ENCODE peak calls at places on chromosome 13, in eight cellular contexts. One of them, this sample, is unnamed. For H3K4me1, the result is how much of the 10 kb centered on the place peaks cover.

GRCh38 chr13:34107814-34108213 is 289.9 kb downstream of the RFC3 start:
- DNase-seq in Peyer's patch: no peak
- DNase-seq in heart left ventricle: no peak
- DNase-seq in thyroid gland: no peak
- DNase-seq in endothelial cell of umbilical vein: no peak
- DNase-seq in right lobe of liver: no peak
- DNase-seq in stomach: no peak
- DNase-seq in ovary: no peak
- DNase-seq in this sample: no peak

GRCh38 chr13:43544011-43544410 is 242.8 kb downstream of the ENOX1 start:
- DNase-seq in Peyer's patch: no peak
- DNase-seq in heart left ventricle: no peak
- DNase-seq in thyroid gland: no peak
- DNase-seq in endothelial cell of umbilical vein: no peak
- DNase-seq in right lobe of liver: no peak
- DNase-seq in stomach: no peak
- DNase-seq in ovary: no peak
- DNase-seq in this sample: peak

GRCh38 chr13:94703271-94703670 is 9.1 kb downstream of the SOX21 start:
- DNase-seq in Peyer's patch: no peak
- DNase-seq in heart left ventricle: no peak
- DNase-seq in thyroid gland: no peak
- DNase-seq in endothelial cell of umbilical vein: no peak
- DNase-seq in right lobe of liver: no peak
- DNase-seq in stomach: no peak
- DNase-seq in ovary: no peak
- DNase-seq in this sample: no peak

GRCh38 chr13:32134241-32134801 is 102.7 kb downstream of the FRY start:
- DNase-seq in Peyer's patch: no peak
- DNase-seq in heart left ventricle: no peak
- DNase-seq in thyroid gland: no peak
- DNase-seq in endothelial cell of umbilical vein: no peak
- DNase-seq in right lobe of liver: no peak
- DNase-seq in stomach: no peak
- DNase-seq in ovary: no peak
- DNase-seq in this sample: no peak

GRCh38 chr13:24076124-24076523 is 84.4 kb upstream of the SPATA13 start:
- DNase-seq in Peyer's patch: no peak
- DNase-seq in heart left ventricle: no peak
- DNase-seq in thyroid gland: no peak
- DNase-seq in endothelial cell of umbilical vein: no peak
- DNase-seq in right lobe of liver: peak
- DNase-seq in stomach: peak
- DNase-seq in ovary: no peak
- DNase-seq in this sample: no peak

GRCh38 chr13:59687028-59687427 is 476.7 kb downstream of the DIAPH3 start:
- DNase-seq in Peyer's patch: no peak
- DNase-seq in heart left ventricle: no peak
- DNase-seq in thyroid gland: no peak
- DNase-seq in endothelial cell of umbilical vein: no peak
- DNase-seq in right lobe of liver: no peak
- DNase-seq in stomach: no peak
- DNase-seq in ovary: no peak
- DNase-seq in this sample: no peak

GRCh38 chr13:102696465-102696864 is 1.6 kb upstream of the METTL21C start:
- DNase-seq in Peyer's patch: no peak
- DNase-seq in heart left ventricle: no peak
- DNase-seq in thyroid gland: no peak
- DNase-seq in endothelial cell of umbilical vein: no peak
- DNase-seq in right lobe of liver: no peak
- DNase-seq in stomach: no peak
- DNase-seq in ovary: no peak
- DNase-seq in this sample: no peak

GRCh38 chr13:23547000-23547590 is 23.1 kb upstream of the TNFRSF19 start:
- DNase-seq in Peyer's patch: no peak
- DNase-seq in heart left ventricle: peak
- DNase-seq in thyroid gland: peak
- DNase-seq in endothelial cell of umbilical vein: peak
- DNase-seq in right lobe of liver: no peak
- DNase-seq in stomach: no peak
- DNase-seq in ovary: peak
- DNase-seq in this sample: no peak

GRCh38 chr13:32610977-32611376 is 24.7 kb downstream of the PDS5B start:
- DNase-seq in Peyer's patch: no peak
- DNase-seq in heart left ventricle: no peak
- DNase-seq in thyroid gland: no peak
- DNase-seq in endothelial cell of umbilical vein: no peak
- DNase-seq in right lobe of liver: no peak
- DNase-seq in stomach: no peak
- DNase-seq in ovary: no peak
- DNase-seq in this sample: no peak

GRCh38 chr13:31731923-31732322 is 7.4 kb upstream of the RXFP2 start:
- DNase-seq in Peyer's patch: no peak
- DNase-seq in heart left ventricle: no peak
- DNase-seq in thyroid gland: no peak
- DNase-seq in endothelial cell of umbilical vein: peak
- DNase-seq in right lobe of liver: no peak
- DNase-seq in stomach: no peak
- DNase-seq in ovary: no peak
- DNase-seq in this sample: no peak

DNA sequence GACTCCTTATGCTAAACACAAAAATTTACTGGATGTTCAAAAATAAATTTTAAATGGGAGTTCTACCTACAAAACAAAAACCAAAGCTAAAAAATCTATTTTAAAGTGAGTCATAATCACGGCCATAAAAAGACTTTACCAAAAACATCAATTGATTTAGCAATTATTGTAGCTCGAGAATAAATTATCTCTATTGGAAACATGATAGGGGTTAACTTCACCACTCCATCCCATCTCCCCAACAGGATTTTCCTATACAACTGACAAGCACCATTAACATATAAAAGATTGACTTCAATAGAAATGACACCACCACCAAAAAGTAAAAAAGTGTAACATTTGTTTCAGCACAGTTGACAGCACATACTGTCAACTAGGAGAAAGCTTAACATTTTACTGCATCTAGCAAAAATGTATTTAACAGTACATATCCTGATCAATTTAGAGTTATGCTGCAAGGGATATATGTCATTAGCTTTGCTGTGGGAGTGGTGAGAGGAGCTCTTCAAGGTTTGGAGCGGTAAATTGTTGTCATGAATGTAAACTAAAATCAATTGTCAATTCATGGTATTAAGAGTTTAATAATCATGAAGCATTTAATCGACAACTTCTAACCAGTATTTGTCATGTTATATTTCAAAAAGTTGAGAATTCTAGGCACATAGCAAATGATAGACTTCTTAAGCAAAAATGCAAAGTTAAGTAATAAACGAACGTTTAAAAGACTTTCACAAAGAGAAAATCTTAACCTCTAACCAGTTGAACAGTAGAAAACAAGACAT is 3.8 kb downstream of the UBL3 start:
- DNase-seq in Peyer's patch: no peak
- DNase-seq in heart left ventricle: no peak
- DNase-seq in thyroid gland: no peak
- DNase-seq in endothelial cell of umbilical vein: no peak
- DNase-seq in right lobe of liver: no peak
- DNase-seq in stomach: no peak
- DNase-seq in ovary: no peak
- DNase-seq in this sample: no peak
- H3K4me3 ChIP-seq in Peyer's patch: no peak
- H3K4me3 ChIP-seq in heart left ventricle: peak
- H3K4me3 ChIP-seq in thyroid gland: no peak
- H3K4me3 ChIP-seq in endothelial cell of umbilical vein: peak
- H3K4me3 ChIP-seq in right lobe of liver: peak
- H3K4me3 ChIP-seq in stomach: peak
- H3K4me3 ChIP-seq in ovary: peak
- H3K4me3 ChIP-seq in this sample: no peak

DNA sequence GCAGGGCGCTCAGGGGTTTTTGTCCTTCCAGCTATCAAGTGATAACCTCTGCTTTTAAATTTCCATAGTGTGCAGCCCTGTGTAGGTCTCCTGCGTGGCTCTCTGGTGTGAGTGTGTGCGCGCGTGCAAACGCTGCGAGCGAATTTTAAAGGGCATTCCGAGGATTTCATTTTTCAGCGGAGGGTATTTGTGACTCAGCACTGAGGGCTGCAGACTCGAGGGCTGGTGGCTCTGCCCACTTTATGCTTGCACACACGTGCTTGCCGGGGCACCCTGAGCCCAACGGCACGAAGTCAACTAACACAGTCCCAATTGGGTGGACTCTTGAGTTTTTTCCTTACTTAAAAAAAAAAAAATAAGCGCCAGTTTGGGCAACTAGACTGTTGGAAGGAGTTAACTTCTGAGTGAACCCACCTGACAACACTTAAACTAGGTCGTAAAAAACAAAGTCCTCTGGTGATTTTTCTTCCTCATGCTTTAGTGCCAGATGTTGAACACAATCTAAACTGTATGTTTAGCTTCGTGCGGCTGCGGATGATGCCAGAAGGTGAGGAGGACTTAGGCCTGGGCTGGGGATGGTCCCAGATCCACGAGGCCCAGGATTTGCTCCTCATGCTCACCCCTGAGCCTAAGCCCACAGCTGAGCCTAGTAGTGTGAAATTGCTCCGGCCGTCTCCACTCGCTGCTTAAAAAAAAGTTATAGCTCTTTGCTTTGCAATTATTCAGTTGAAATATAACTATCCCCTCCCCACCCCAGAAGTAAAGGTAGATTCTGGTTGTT is 2.1 kb downstream of the FGF9 start:
- DNase-seq in Peyer's patch: no peak
- DNase-seq in heart left ventricle: no peak
- DNase-seq in thyroid gland: no peak
- DNase-seq in endothelial cell of umbilical vein: no peak
- DNase-seq in right lobe of liver: no peak
- DNase-seq in stomach: no peak
- DNase-seq in ovary: no peak
- DNase-seq in this sample: peak
- H3K4me1 ChIP-seq in Peyer's patch: under half
- H3K4me1 ChIP-seq in heart left ventricle: under half
- H3K4me1 ChIP-seq in thyroid gland: under half
- H3K4me1 ChIP-seq in endothelial cell of umbilical vein: under half
- H3K4me1 ChIP-seq in right lobe of liver: under half
- H3K4me1 ChIP-seq in stomach: half or more
- H3K4me1 ChIP-seq in ovary: under half
- H3K4me1 ChIP-seq in this sample: under half

DNA sequence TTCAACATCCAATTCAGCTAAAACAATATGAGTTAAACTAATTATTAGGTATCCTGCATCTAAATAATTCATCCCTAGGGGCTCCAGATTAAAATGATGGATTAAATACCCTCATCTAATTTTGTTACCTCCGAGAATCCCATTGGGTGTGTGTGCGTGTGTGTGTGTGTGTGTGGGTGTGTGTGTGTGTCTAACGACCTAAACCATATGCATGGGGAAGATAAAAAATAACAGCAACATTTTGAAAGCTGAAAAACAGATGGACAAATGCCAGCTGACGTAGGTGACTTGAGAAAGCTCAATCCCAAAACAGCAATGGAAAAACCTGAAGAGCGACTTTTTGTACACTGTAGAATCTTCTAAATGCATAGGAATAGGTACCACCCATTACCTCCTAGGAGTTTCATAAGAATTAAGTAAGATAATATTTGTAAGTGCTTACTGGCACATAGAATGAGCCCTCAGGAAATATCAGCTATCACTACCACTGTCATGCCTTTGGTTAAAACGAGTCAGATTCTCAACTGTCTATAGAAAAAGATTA is 8.6 kb upstream of the RPL21 start:
- DNase-seq in Peyer's patch: no peak
- DNase-seq in heart left ventricle: no peak
- DNase-seq in thyroid gland: no peak
- DNase-seq in endothelial cell of umbilical vein: no peak
- DNase-seq in right lobe of liver: no peak
- DNase-seq in stomach: no peak
- DNase-seq in ovary: no peak
- DNase-seq in this sample: no peak
- TF ChIP-seq POLR2A in Peyer's patch: no peak
- TF ChIP-seq POLR2A in heart left ventricle: no peak
- TF ChIP-seq POLR2A in thyroid gland: no peak
- TF ChIP-seq POLR2A in endothelial cell of umbilical vein: no peak
- TF ChIP-seq POLR2A in right lobe of liver: no peak
- TF ChIP-seq POLR2A in stomach: no peak
- TF ChIP-seq POLR2A in ovary: no peak
- TF ChIP-seq POLR2A in this sample: no peak

GRCh38 chr13:112968380-112968909 is 569 bp upstream of the MCF2L start:
- DNase-seq in Peyer's patch: peak
- DNase-seq in heart left ventricle: no peak
- DNase-seq in thyroid gland: peak
- DNase-seq in endothelial cell of umbilical vein: no peak
- DNase-seq in right lobe of liver: peak
- DNase-seq in stomach: peak
- DNase-seq in ovary: peak
- DNase-seq in this sample: no peak

GRCh38 chr13:112966776-112967175 is 2.2 kb upstream of the MCF2L start:
- DNase-seq in Peyer's patch: no peak
- DNase-seq in heart left ventricle: no peak
- DNase-seq in thyroid gland: no peak
- DNase-seq in endothelial cell of umbilical vein: no peak
- DNase-seq in right lobe of liver: no peak
- DNase-seq in stomach: no peak
- DNase-seq in ovary: peak
- DNase-seq in this sample: no peak

GRCh38 chr13:112969692-112970338 is 801 bp downstream of the MCF2L start:
- DNase-seq in Peyer's patch: no peak
- DNase-seq in heart left ventricle: no peak
- DNase-seq in thyroid gland: no peak
- DNase-seq in endothelial cell of umbilical vein: no peak
- DNase-seq in right lobe of liver: no peak
- DNase-seq in stomach: no peak
- DNase-seq in ovary: peak
- DNase-seq in this sample: no peak

GRCh38 chr13:112968910-112969691 is at the start of gene MCF2L:
- DNase-seq in Peyer's patch: peak
- DNase-seq in heart left ventricle: peak
- DNase-seq in thyroid gland: peak
- DNase-seq in endothelial cell of umbilical vein: peak
- DNase-seq in right lobe of liver: no peak
- DNase-seq in stomach: peak
- DNase-seq in ovary: peak
- DNase-seq in this sample: peak

DNA sequence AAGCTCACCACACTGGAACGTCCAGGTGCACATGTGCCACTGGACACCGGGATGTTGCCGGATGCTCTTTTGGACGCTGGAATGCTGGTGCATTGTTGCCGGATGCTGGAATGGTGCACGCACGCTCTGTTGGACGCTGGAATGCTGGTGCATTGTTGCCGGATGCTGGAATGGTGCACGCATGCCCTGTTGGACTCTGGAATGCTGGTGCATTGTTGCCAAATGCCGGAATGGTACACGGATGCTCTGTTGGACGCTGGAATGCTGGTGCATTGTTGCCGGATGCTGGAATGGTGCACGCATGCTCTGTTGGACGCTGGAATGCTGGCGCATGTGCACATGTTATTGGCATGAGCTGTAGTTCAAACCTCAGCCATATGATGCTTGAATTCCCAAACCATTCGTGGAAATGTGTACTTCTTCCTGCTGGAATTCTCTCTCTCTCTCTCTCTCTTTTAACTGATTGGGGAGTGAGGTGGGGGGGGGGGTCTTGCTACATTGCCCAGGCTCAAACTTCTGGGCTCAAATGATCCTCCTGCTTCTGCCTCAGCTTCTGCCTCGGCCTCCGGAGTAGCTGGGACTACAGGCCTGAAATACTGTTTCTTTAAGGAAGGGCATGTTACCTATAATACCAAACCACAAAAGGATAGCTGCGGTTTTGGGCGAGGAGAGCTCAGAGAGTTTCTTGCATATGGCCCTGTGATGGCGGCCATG is 1.2 kb upstream of the MCF2L start:
- DNase-seq in Peyer's patch: no peak
- DNase-seq in heart left ventricle: no peak
- DNase-seq in thyroid gland: no peak
- DNase-seq in endothelial cell of umbilical vein: no peak
- DNase-seq in right lobe of liver: no peak
- DNase-seq in stomach: no peak
- DNase-seq in ovary: peak
- DNase-seq in this sample: no peak
- H3K4me3 ChIP-seq in Peyer's patch: peak
- H3K4me3 ChIP-seq in heart left ventricle: peak
- H3K4me3 ChIP-seq in thyroid gland: peak
- H3K4me3 ChIP-seq in endothelial cell of umbilical vein: no peak
- H3K4me3 ChIP-seq in right lobe of liver: peak
- H3K4me3 ChIP-seq in stomach: peak
- H3K4me3 ChIP-seq in ovary: no peak
- H3K4me3 ChIP-seq in this sample: no peak